ENCODE peak calls at places on chromosomes 4 and X, in eight cellular contexts. F, Z, C, O, G, A, P and Y are unnamed samples.

GRCh38 chr4:130197946-130198345 is 1102.0 kb downstream of the C4orf33 start:
- DNase-seq in F (no peak), Z (no peak), C (no peak), O (no peak), G (no peak), A (no peak), P (no peak), Y (no peak)

GRCh38 chrX:135060697-135061096 is 8.8 kb upstream of the RTL8A start:
- DNase-seq in F (no peak), Z (no peak), C (no peak), O (no peak), G (no peak), A (no peak), P (no peak), Y (no peak)

GRCh38 chr4:3257125-3257690 is 8.2 kb downstream of the MSANTD1 start:
- DNase-seq in F (peak), Z (peak), C (no peak), O (no peak), G (no peak), A (no peak), P (no peak), Y (no peak)

GRCh38 chr4:80266902-80267380 is 477 bp downstream of the FGF5 start:
- DNase-seq in F (no peak), Z (no peak), C (no peak), O (no peak), G (no peak), A (no peak), P (no peak), Y (no peak)

GRCh38 chr4:71020611-71021010 is 27.2 kb downstream of the DCK start:
- DNase-seq in F (no peak), Z (no peak), C (no peak), O (no peak), G (no peak), A (no peak), P (no peak), Y (no peak)

GRCh38 chrX:24515447-24515846 is 50.4 kb downstream of the PDK3 start:
- DNase-seq in F (no peak), Z (no peak), C (no peak), O (no peak), G (no peak), A (no peak), P (no peak), Y (peak)

GRCh38 chrX:119155416-119156035 is 27.9 kb upstream of the KIAA1210 start:
- DNase-seq in F (no peak), Z (no peak), C (no peak), O (no peak), G (no peak), A (no peak), P (no peak), Y (no peak)

GRCh38 chrX:57251965-57252364 is 34.5 kb upstream of the FAAH2 start:
- DNase-seq in F (no peak), Z (no peak), C (no peak), O (no peak), G (no peak), A (no peak), P (no peak), Y (no peak)

GRCh38 chrX:56783996-56784620 is 55.1 kb downstream of the NBDY start:
- DNase-seq in F (peak), Z (no peak), C (no peak), O (no peak), G (no peak), A (no peak), P (no peak), Y (no peak)

GRCh38 chrX:51728202-51728601 is 15.0 kb upstream of the GSPT2 start:
- DNase-seq in F (no peak), Z (no peak), C (no peak), O (no peak), G (no peak), A (no peak), P (no peak), Y (no peak)

GRCh38 chr4:144463896-144464295 is 182.1 kb upstream of the HHIP start:
- DNase-seq in F (no peak), Z (no peak), C (no peak), O (no peak), G (no peak), A (no peak), P (no peak), Y (no peak)

GRCh38 chr4:185115827-185116232 is 27.2 kb upstream of the SLC25A4 start:
- DNase-seq in F (no peak), Z (no peak), C (no peak), O (no peak), G (no peak), A (no peak), P (peak), Y (no peak)

GRCh38 chrX:38878674-38879375 is 77.6 kb downstream of the MID1IP1 start:
- DNase-seq in F (no peak), Z (no peak), C (no peak), O (no peak), G (no peak), A (no peak), P (no peak), Y (no peak)

GRCh38 chr4:142940614-142941013 is 94.5 kb upstream of the INPP4B start:
- DNase-seq in F (no peak), Z (no peak), C (no peak), O (no peak), G (no peak), A (no peak), P (no peak), Y (peak)

GRCh38 chr4:184907216-184907615 is 81.4 kb upstream of the ACSL1 start:
- DNase-seq in F (no peak), Z (no peak), C (no peak), O (no peak), G (no peak), A (no peak), P (no peak), Y (no peak)

GRCh38 chr4:182906786-182907185 is 10.4 kb downstream of the DCTD start:
- DNase-seq in F (no peak), Z (no peak), C (no peak), O (no peak), G (no peak), A (no peak), P (no peak), Y (no peak)

GRCh38 chrX:104679175-104679574 is 113.2 kb downstream of the IL1RAPL2 start:
- DNase-seq in F (no peak), Z (no peak), C (no peak), O (no peak), G (no peak), A (no peak), P (no peak), Y (no peak)

GRCh38 chr4:37908488-37909343 is 17.8 kb downstream of the TBC1D1 start:
- DNase-seq in F (no peak), Z (no peak), C (no peak), O (no peak), G (no peak), A (no peak), P (no peak), Y (peak)

GRCh38 chr4:106369456-106370060 is 980 bp upstream of the GIMD1 start:
- DNase-seq in F (no peak), Z (peak), C (no peak), O (no peak), G (no peak), A (peak), P (no peak), Y (peak)

GRCh38 chrX:45323387-45323786 is 122.7 kb upstream of the DIPK2B start:
- DNase-seq in F (no peak), Z (peak), C (no peak), O (no peak), G (no peak), A (no peak), P (no peak), Y (no peak)

GRCh38 chrX:47112316-47112954 is 32.1 kb downstream of the NDUFB11 start:
- DNase-seq in F (no peak), Z (no peak), C (no peak), O (no peak), G (no peak), A (no peak), P (no peak), Y (no peak)

GRCh38 chrX:112341598-112341997 is 259.0 kb upstream of the TRPC5 start:
- DNase-seq in F (no peak), Z (no peak), C (no peak), O (no peak), G (no peak), A (no peak), P (no peak), Y (no peak)

GRCh38 chr4:86977621-86978184 is 42.9 kb downstream of the AFF1 start:
- DNase-seq in F (no peak), Z (peak), C (no peak), O (no peak), G (no peak), A (no peak), P (no peak), Y (no peak)

GRCh38 chr4:41460641-41461040 is 77.3 kb upstream of the LIMCH1 start:
- DNase-seq in F (no peak), Z (no peak), C (no peak), O (no peak), G (no peak), A (no peak), P (no peak), Y (no peak)

GRCh38 chr4:55834086-55834795 is 14.7 kb downstream of the EXOC1L start:
- DNase-seq in F (no peak), Z (no peak), C (no peak), O (no peak), G (no peak), A (no peak), P (no peak), Y (no peak)

GRCh38 chr4:41132055-41132683 is 82.2 kb downstream of the APBB2 start:
- DNase-seq in F (no peak), Z (no peak), C (no peak), O (no peak), G (no peak), A (no peak), P (no peak), Y (no peak)

GRCh38 chr4:152100378-152101201 is 339.8 kb upstream of the GATB start:
- DNase-seq in F (no peak), Z (no peak), C (peak), O (peak), G (peak), A (peak), P (no peak), Y (peak)

GRCh38 chr4:1512738-1513660 is 106.8 kb upstream of the NKX1-1 start:
- DNase-seq in F (no peak), Z (no peak), C (peak), O (peak), G (no peak), A (peak), P (peak), Y (no peak)

GRCh38 chr4:109876634-109877265 is 28.8 kb downstream of the LRIT3 start:
- DNase-seq in F (no peak), Z (no peak), C (no peak), O (no peak), G (no peak), A (no peak), P (no peak), Y (no peak)

GRCh38 chr4:1380368-1381151 is 25.7 kb downstream of the NKX1-1 start:
- DNase-seq in F (peak), Z (no peak), C (no peak), O (no peak), G (no peak), A (no peak), P (peak), Y (no peak)

GRCh38 chrX:69389221-69389620 is 114.9 kb upstream of the NALF2 start:
- DNase-seq in F (no peak), Z (no peak), C (no peak), O (no peak), G (no peak), A (no peak), P (no peak), Y (no peak)

GRCh38 chrX:12894074-12894691 is 12.2 kb upstream of the TLR8 start:
- DNase-seq in F (no peak), Z (no peak), C (no peak), O (no peak), G (no peak), A (peak), P (no peak), Y (peak)

GRCh38 chr4:89586864-89587263 is 250.1 kb downstream of the SNCA start:
- DNase-seq in F (no peak), Z (no peak), C (no peak), O (no peak), G (no peak), A (no peak), P (no peak), Y (peak)

GRCh38 chr4:28868831-28869230 is 1851.3 kb upstream of the PCDH7 start:
- DNase-seq in F (no peak), Z (no peak), C (no peak), O (no peak), G (no peak), A (no peak), P (no peak), Y (no peak)

GRCh38 chr4:118282692-118283091 is 70.1 kb downstream of the PRSS12 start:
- DNase-seq in F (no peak), Z (no peak), C (no peak), O (no peak), G (no peak), A (no peak), P (no peak), Y (no peak)

GRCh38 chrX:56762220-56762619 is 33.2 kb downstream of the NBDY start:
- DNase-seq in F (no peak), Z (no peak), C (no peak), O (no peak), G (no peak), A (no peak), P (no peak), Y (no peak)

GRCh38 chr4:790466-790820 is 35.5 kb downstream of the CPLX1 start:
- DNase-seq in F (no peak), Z (no peak), C (no peak), O (no peak), G (no peak), A (no peak), P (no peak), Y (no peak)

GRCh38 chrX:73561791-73562190 is 1.2 kb upstream of the CHIC1 start:
- DNase-seq in F (no peak), Z (no peak), C (no peak), O (no peak), G (no peak), A (no peak), P (no peak), Y (no peak)

GRCh38 chrX:40434947-40435346 is 145.8 kb upstream of the ATP6AP2 start:
- DNase-seq in F (no peak), Z (no peak), C (no peak), O (no peak), G (no peak), A (no peak), P (no peak), Y (peak)